ENCODE peak calls at places on chromosomes 2 and 18, in nine cellular contexts. A, F, M, V, U, R, Q, I and J are unnamed samples.

GRCh38 chr2:218430721-218431120 is 11.8 kb downstream of the VIL1 start:
- DNase-seq in A (no peak), F (peak; percentile 11), M (no peak), V (no peak), U (no peak), R (no peak), Q (no peak), I (no peak), J (no peak)

GRCh38 chr18:51724790-51725721 is 527.6 kb upstream of the MEX3C start:
- DNase-seq in A (no peak), F (no peak), M (no peak), V (peak; percentile 3), U (peak; percentile 9), R (no peak), Q (no peak), I (no peak), J (no peak)

GRCh38 chr2:64797881-64798590 is 144.3 kb upstream of the SERTAD2 start:
- DNase-seq in A (no peak), F (no peak), M (no peak), V (peak; percentile 41), U (no peak), R (no peak), Q (no peak), I (no peak), J (peak; percentile 65)

GRCh38 chr2:108895188-108895587 is 93.8 kb downstream of the EDAR start:
- DNase-seq in A (no peak), F (no peak), M (no peak), V (no peak), U (no peak), R (no peak), Q (no peak), I (no peak), J (no peak)

GRCh38 chr2:181774601-181775179 is 94.4 kb upstream of the NEUROD1 start:
- DNase-seq in A (no peak), F (no peak), M (no peak), V (peak; percentile 51), U (no peak), R (no peak), Q (no peak), I (no peak), J (peak; percentile 82)

GRCh38 chr2:141570474-141571131 is 560.2 kb downstream of the LRP1B start:
- DNase-seq in A (no peak), F (no peak), M (no peak), V (no peak), U (no peak), R (no peak), Q (no peak), I (peak; percentile 60), J (no peak)

GRCh38 chr18:63177822-63178525 is 141.6 kb downstream of the BCL2 start:
- DNase-seq in A (no peak), F (no peak), M (peak; percentile 28), V (no peak), U (peak; percentile 75), R (peak; percentile 77), Q (no peak), I (no peak), J (peak; percentile 18)

GRCh38 chr2:121965666-121966065 is 210.2 kb downstream of the TSN start:
- DNase-seq in A (no peak), F (no peak), M (no peak), V (no peak), U (no peak), R (no peak), Q (no peak), I (no peak), J (no peak)

GRCh38 chr2:231356474-231356849 is 39.0 kb upstream of the B3GNT7 start:
- DNase-seq in A (no peak), F (no peak), M (peak; percentile 33), V (no peak), U (no peak), R (peak; percentile 35), Q (no peak), I (no peak), J (no peak)

DNA sequence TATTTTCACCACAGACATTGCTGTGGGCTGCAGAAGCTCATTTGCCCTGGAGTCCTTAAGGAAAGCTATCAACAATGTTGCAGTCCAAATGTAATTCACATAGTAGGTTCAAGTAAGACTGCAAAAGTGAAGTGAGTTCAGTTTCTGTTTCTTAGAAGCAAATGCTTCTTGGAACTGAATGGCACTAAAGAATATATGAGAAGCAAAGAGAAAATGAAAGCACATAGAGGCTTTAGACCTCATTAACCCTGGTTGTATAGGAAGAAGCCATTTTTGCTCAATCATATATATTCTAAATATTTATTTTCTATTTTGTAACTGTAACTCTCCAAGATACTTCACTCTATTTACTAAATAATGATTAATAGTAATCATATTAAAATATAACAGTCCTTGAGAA is 292.0 kb downstream of the ZNF804A start:
- DNase-seq in A (no peak), F (no peak), M (no peak), V (peak; percentile 1), U (no peak), R (no peak), Q (no peak), I (no peak), J (no peak)
- H3K4me3 ChIP-seq in A (no peak overlapping the region), F (no peak overlapping the region), M (no peak overlapping the region), V (no peak overlapping the region), U (no peak overlapping the region), R (no peak overlapping the region), Q (no peak overlapping the region), I (no peak overlapping the region), J (no peak overlapping the region)

DNA sequence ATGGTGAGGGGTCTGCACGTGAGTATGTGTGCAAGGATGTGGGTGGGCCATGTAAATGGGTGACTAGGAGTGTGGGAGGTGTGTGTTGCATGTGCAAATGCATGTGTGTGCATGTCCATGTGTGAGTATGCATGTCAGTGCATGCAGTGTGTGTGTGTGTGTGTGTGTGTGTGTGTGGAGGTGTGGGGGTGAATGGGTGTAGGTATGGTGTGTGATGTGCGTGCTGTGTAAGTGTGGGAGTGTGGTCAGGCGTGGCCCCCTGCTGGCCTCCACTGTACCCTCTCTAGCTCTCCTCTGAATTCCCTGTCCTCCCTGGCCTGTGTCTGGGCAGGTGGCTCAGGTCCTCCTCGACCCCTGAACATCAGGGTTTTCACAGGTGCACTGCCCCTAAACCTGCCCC is 230.3 kb downstream of the CELF4 start:
- DNase-seq in A (no peak), F (no peak), M (no peak), V (peak; percentile 25), U (peak; percentile 45), R (no peak), Q (no peak), I (peak; percentile 33), J (no peak)
- TF ChIP-seq CTCF in A (no peak), F (no peak), M (no peak), V (peak; percentile 35), U (peak; percentile 44), R (no peak), Q (peak; percentile 19), I (peak; percentile 38), J (peak; percentile 25)

DNA sequence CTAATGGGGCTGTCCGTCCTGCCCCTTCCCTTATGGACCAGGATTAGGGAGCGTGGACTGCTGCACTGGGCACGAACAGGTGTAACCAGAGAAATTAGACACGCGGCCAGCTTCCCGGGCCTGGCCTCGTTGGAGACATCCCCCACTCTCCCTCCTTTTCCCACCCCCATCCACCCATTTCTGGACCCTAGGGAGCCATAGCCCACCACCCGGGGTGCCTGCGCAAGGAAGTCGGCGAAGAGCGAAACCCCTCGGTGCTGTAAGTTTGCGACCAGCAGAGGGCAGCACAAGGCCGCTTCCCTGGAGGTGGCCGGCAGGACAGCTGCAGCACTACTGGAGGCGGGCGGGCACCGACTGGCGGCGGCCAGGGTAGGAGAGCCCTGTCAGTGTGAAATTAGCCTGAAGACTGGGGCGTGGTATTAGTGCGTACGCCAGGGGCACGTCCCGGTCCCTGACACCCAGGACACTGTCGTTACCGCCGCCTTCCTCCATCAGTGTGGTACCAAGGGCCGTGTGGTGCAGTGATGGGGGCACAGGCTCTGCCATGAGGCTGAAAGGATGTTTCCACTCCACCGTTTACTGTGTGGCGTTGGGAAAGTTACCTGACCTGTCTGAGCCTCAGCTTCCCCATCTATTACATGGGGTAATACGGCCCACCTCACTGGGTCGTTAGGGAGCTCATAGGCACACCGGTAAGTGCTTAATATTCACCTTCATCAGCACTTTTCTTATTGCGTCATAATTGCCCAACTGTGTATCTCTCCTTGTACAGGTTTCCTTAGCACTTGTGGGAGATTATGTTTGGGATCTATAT is 36.0 kb upstream of the CD207 start:
- DNase-seq in A (peak; percentile 38), F (peak; percentile 92), M (peak; percentile 73), V (peak; percentile 83), U (peak; percentile 90), R (peak; percentile 72), Q (peak; percentile 84), I (peak; percentile 93), J (peak; percentile 61)
- H3K4me3 ChIP-seq in A (peak overlapping the region; percentile 52), F (no peak overlapping the region), M (no peak overlapping the region), V (no peak overlapping the region), U (no peak overlapping the region), R (no peak overlapping the region), Q (peak overlapping the region; percentile 25), I (no peak overlapping the region), J (no peak overlapping the region)

GRCh38 chr2:172095905-172096660 is 6.6 kb downstream of the DLX2 start:
- DNase-seq in A (no peak), F (no peak), M (no peak), V (no peak), U (no peak), R (no peak), Q (no peak), I (peak; percentile 73), J (peak; percentile 56)
- TF ChIP-seq CTCF in A (no peak), F (no peak), M (no peak), V (peak; percentile 32), U (peak; percentile 31), R (no peak), Q (no peak), I (peak; percentile 57), J (no peak)